ENCODE peak calls at places on chromosomes 2 and 18, in four cellular contexts. One of them, this sample, is unnamed.

GRCh38 chr2:186205243-186205642 is 280.8 kb upstream of the ZC3H15 start:
- DNase-seq in IMR-90: no peak
- DNase-seq in body of pancreas: no peak
- DNase-seq in H54: no peak
- DNase-seq in this sample: no peak

GRCh38 chr2:224263571-224264043 is 138.3 kb downstream of the FAM124B start:
- DNase-seq in IMR-90: peak
- DNase-seq in H54: no peak
- DNase-seq in body of pancreas: no peak
- DNase-seq in this sample: no peak

GRCh38 chr2:236769981-236770671 is 200.5 kb downstream of the ACKR3 start:
- DNase-seq in H54: peak
- DNase-seq in IMR-90: peak
- DNase-seq in body of pancreas: no peak
- DNase-seq in this sample: no peak

GRCh38 chr2:63283273-63283672 is 232.6 kb downstream of the OTX1 start:
- DNase-seq in H54: no peak
- DNase-seq in body of pancreas: no peak
- DNase-seq in IMR-90: no peak
- DNase-seq in this sample: no peak

GRCh38 chr2:44715671-44716077 is 225.8 kb upstream of the SIX3 start:
- DNase-seq in H54: peak
- DNase-seq in IMR-90: peak
- DNase-seq in body of pancreas: no peak
- DNase-seq in this sample: no peak

GRCh38 chr2:238667008-238667407 is 180.9 kb upstream of the TWIST2 start:
- DNase-seq in IMR-90: no peak
- DNase-seq in body of pancreas: no peak
- DNase-seq in H54: no peak
- DNase-seq in this sample: no peak

GRCh38 chr2:205563646-205564045 is 118.7 kb upstream of the NRP2 start:
- DNase-seq in IMR-90: no peak
- DNase-seq in H54: peak
- DNase-seq in body of pancreas: peak
- DNase-seq in this sample: no peak

GRCh38 chr2:63587814-63588384 is 378 bp downstream of the WDPCP start:
- DNase-seq in body of pancreas: no peak
- DNase-seq in IMR-90: no peak
- DNase-seq in H54: no peak
- DNase-seq in this sample: no peak

GRCh38 chr2:221377061-221377460 is 195.0 kb downstream of the EPHA4 start:
- DNase-seq in H54: no peak
- DNase-seq in body of pancreas: no peak
- DNase-seq in IMR-90: no peak
- DNase-seq in this sample: no peak

GRCh38 chr2:105781274-105781673 is 36.6 kb downstream of the NCK2 start:
- DNase-seq in H54: no peak
- DNase-seq in IMR-90: no peak
- DNase-seq in body of pancreas: no peak
- DNase-seq in this sample: no peak

DNA sequence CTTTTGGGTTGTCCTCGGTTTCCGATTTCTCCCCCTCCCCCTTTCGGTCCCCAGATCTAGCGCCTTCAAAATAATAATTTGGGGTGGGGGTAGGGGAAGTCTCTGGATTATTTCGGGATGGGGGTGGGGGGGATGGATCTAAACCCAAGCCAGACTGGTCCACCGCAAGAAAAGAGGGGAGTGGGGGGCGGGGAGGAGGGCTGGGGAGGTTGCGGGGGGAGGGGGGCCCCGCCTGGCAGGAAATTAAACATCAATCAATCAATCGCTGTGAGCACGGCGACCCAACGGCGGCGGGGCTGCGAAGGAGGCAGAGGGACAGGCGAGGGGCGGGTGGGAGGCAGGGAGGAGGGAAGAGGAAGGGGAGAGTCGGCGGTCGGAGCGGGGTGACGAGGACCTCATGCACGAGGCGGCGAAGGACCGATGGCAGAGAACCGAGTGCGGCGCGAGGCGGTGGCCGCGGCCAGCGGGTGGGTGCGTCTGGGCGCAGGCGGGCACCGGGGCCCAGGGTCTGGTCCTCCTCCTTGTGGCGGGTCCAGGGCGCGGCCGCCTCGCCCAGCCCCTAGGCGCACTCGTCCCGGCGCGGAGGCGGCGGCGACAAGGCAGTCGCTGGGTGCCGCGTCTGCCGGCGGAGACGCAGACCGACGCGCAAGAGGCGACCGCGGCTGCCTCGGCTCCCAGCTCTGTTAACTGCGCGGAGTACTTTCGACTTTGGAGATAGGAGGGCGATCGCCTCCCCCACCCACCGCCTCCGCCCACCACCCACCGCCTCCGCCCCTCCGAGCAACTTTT is 472 bp upstream of the SATB2 start:
- DNase-seq in H54: no peak
- DNase-seq in body of pancreas: peak
- DNase-seq in IMR-90: no peak
- DNase-seq in this sample: no peak
- TF ChIP-seq POLR2A in H54: peak
- TF ChIP-seq POLR2A in body of pancreas: no peak
- TF ChIP-seq POLR2A in IMR-90: no peak
- TF ChIP-seq POLR2A in this sample: peak

DNA sequence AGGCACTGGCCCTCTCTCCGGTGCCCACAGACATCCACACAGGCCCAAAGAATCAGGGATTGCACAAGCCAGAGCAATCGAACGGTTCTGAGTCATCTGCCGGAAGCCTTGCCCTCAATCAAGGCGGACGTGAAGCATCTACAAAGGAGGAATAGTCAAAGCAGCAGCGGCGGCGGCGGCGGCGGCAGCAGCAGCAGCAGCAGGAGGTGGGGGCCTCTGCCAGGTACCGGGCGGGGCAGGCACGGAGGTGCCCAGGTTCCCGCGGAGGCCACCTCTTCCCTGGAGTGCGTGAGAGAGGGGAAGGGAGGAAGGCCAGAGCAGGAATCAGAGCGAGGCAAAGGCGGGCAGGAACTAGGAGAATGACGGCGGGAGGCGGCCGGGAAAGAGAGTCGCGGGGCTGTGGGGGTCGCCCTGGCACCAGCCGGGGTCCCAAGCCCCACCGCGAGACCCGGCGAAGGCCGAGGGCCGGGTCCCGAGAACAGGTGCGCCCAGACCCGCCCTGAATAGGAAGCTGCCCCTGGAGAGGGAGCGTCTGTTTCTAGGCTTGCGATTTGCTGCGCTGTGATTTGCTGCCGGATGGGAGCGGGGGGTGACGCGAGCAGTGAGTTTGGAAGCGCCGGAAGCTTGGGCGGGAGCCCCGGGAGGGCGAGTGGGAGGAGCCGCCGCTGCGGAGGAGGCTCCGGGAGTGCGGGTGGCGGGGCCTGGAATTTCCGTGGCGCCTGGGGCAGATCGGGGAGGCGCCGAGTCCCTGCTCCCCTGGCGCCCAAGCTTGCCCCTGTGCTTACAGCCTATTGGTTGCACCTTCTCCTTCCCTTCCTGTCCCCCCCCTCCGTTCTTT is at the start of gene SERPINB8:
- DNase-seq in IMR-90: peak
- DNase-seq in body of pancreas: peak
- DNase-seq in H54: peak
- DNase-seq in this sample: peak
- TF ChIP-seq POLR2A in IMR-90: peak
- TF ChIP-seq POLR2A in body of pancreas: peak
- TF ChIP-seq POLR2A in H54: peak
- TF ChIP-seq POLR2A in this sample: peak

GRCh38 chr2:180570864-180571263 is 409.5 kb upstream of the UBE2E3 start:
- DNase-seq in IMR-90: no peak
- DNase-seq in body of pancreas: no peak
- DNase-seq in H54: no peak
- DNase-seq in this sample: no peak
- TF ChIP-seq POLR2A in IMR-90: no peak
- TF ChIP-seq POLR2A in body of pancreas: no peak
- TF ChIP-seq POLR2A in H54: no peak
- TF ChIP-seq POLR2A in this sample: no peak

DNA sequence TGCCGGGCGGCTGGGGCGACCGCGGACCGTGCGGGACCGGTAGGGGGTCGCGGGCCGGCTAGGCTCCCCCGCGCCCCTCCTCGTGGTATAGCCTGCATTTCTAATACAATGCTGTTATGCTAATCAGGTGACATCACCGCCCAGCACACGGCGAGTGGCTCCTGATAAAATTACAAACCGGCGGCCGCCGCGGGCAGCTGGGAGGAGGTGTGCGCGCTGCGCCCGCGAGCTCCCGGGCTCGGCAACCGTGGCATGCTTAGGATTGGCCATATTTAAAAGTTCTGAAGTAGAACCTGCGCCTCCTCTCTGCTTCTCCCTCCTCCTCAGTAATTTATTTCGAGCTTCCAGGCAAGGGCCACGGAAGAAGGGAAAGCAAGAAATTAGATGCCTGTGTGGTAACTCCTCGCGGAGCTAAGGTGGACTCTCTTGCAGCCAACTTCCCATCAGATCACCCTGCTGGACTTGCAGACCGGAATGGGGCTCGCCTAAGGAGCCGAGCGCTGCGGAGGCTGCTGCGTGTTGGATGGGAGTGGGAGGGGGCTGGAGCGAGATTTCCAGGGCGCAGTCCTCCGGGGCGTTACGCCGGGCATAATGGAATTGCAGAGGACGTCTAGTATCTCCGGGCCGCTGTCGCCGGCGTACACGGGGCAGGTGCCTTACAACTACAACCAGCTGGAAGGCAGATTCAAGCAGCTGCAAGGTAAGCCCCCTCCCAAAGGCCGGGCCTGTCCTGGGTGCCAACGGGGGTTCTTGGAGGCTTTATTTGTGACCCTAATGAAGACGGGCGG is 102.3 kb downstream of the SPTBN1 start:
- DNase-seq in body of pancreas: peak
- DNase-seq in H54: no peak
- DNase-seq in IMR-90: peak
- DNase-seq in this sample: peak
- TF ChIP-seq POLR2A in body of pancreas: peak
- TF ChIP-seq POLR2A in H54: no peak
- TF ChIP-seq POLR2A in IMR-90: no peak
- TF ChIP-seq POLR2A in this sample: peak

GRCh38 chr2:10120158-10120937 is 2.2 kb upstream of the RRM2 start:
- DNase-seq in H54: peak
- DNase-seq in IMR-90: peak
- DNase-seq in body of pancreas: peak
- DNase-seq in this sample: peak
- TF ChIP-seq POLR2A in H54: peak
- TF ChIP-seq POLR2A in IMR-90: peak
- TF ChIP-seq POLR2A in body of pancreas: peak
- TF ChIP-seq POLR2A in this sample: peak

DNA sequence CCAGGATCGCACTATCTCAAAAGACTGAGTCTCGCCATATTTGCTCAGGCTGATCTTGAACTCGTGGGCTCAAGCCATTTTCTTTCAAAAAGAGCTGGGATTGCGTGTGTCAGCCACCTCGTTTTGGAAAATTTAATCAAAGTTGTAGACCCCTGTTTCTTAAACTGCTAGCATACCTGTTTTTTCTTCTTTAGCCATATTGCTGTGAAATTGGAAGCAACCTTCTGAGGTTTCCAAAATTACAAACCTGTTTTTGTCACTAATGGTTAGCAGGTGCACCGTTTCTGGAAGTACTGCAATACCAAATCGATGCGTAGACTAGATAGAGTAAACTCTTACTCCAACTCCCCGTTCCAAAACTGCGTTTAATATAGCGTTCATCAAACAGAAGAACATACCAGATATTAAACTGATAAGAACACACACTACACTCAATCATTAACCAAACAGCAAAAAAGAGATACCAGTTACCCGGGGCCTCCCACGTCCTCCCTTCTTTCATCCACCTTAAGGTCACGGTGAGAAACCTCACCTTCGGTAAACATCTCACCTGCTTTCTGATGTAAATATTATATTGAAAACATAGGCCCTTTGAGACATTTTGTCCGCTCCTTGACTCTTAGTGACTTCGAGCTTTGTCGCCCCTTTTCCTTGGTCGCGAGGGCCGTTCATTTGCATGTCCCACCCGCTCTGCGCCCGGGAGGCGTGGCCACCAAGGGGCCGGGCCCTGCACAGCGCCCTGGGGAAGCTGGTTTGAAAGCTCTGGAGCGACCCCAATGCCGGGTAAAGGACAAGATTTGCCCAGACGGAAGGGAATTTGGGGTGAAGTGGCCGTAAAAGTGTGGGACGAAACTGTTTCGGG is at the start of gene RNU2-63P:
- DNase-seq in body of pancreas: peak
- DNase-seq in IMR-90: peak
- DNase-seq in H54: peak
- DNase-seq in this sample: peak
- TF ChIP-seq POLR2A in body of pancreas: peak
- TF ChIP-seq POLR2A in IMR-90: peak
- TF ChIP-seq POLR2A in H54: peak
- TF ChIP-seq POLR2A in this sample: peak